ENCODE peak calls at places on chromosomes 13 and 19, in seven cellular contexts. One of them, this sample, is unnamed.

GRCh38 chr19:51018745-51019543 is 565 bp downstream of the KLK10 start:
- DNase-seq in fibroblast of the aortic adventitia: no peak
- DNase-seq in NCI-H1092: no peak
- DNase-seq in RWPE2: no peak
- DNase-seq in activated naive CD8-positive, alpha-beta T cell treated with anti-CD3 and anti-CD28 coated beads for 36 hours: no peak
- DNase-seq in naive thymus-derived CD8-positive, alpha-beta T cell: no peak
- DNase-seq in frontal cortex: no peak
- DNase-seq in this sample: no peak

GRCh38 chr19:7460562-7460966 is 28.3 kb downstream of the PEX11G start:
- DNase-seq in fibroblast of the aortic adventitia: peak; percentile 33
- DNase-seq in NCI-H1092: no peak
- DNase-seq in RWPE2: peak; percentile 94
- DNase-seq in activated naive CD8-positive, alpha-beta T cell treated with anti-CD3 and anti-CD28 coated beads for 36 hours: no peak
- DNase-seq in naive thymus-derived CD8-positive, alpha-beta T cell: no peak
- DNase-seq in frontal cortex: no peak
- DNase-seq in this sample: no peak

GRCh38 chr19:48480476-48481190 is 11.5 kb downstream of the CYTH2 start:
- DNase-seq in fibroblast of the aortic adventitia: no peak
- DNase-seq in NCI-H1092: no peak
- DNase-seq in RWPE2: no peak
- DNase-seq in activated naive CD8-positive, alpha-beta T cell treated with anti-CD3 and anti-CD28 coated beads for 36 hours: peak; percentile 70
- DNase-seq in naive thymus-derived CD8-positive, alpha-beta T cell: peak; percentile 61
- DNase-seq in frontal cortex: peak; percentile 70
- DNase-seq in this sample: peak; percentile 47

GRCh38 chr13:111259058-111259457 is 61.4 kb upstream of the TEX29 start:
- DNase-seq in fibroblast of the aortic adventitia: no peak
- DNase-seq in NCI-H1092: no peak
- DNase-seq in RWPE2: no peak
- DNase-seq in activated naive CD8-positive, alpha-beta T cell treated with anti-CD3 and anti-CD28 coated beads for 36 hours: no peak
- DNase-seq in naive thymus-derived CD8-positive, alpha-beta T cell: no peak
- DNase-seq in frontal cortex: no peak
- DNase-seq in this sample: no peak

GRCh38 chr13:32316030-32316344 is 679 bp downstream of the BRCA2 start:
- DNase-seq in fibroblast of the aortic adventitia: no peak
- DNase-seq in NCI-H1092: peak; percentile 34
- DNase-seq in RWPE2: no peak
- DNase-seq in activated naive CD8-positive, alpha-beta T cell treated with anti-CD3 and anti-CD28 coated beads for 36 hours: no peak
- DNase-seq in naive thymus-derived CD8-positive, alpha-beta T cell: no peak
- DNase-seq in frontal cortex: no peak
- DNase-seq in this sample: no peak

GRCh38 chr13:98997738-98998641 is 20.1 kb upstream of the DOCK9 start:
- DNase-seq in fibroblast of the aortic adventitia: peak; percentile 43
- DNase-seq in NCI-H1092: no peak
- DNase-seq in RWPE2: peak; percentile 81
- DNase-seq in activated naive CD8-positive, alpha-beta T cell treated with anti-CD3 and anti-CD28 coated beads for 36 hours: peak; percentile 24
- DNase-seq in naive thymus-derived CD8-positive, alpha-beta T cell: no peak
- DNase-seq in frontal cortex: no peak
- DNase-seq in this sample: no peak

GRCh38 chr13:113184568-113185440 is 23.7 kb downstream of the PCID2 start:
- DNase-seq in fibroblast of the aortic adventitia: no peak
- DNase-seq in NCI-H1092: no peak
- DNase-seq in RWPE2: no peak
- DNase-seq in activated naive CD8-positive, alpha-beta T cell treated with anti-CD3 and anti-CD28 coated beads for 36 hours: no peak
- DNase-seq in naive thymus-derived CD8-positive, alpha-beta T cell: no peak
- DNase-seq in frontal cortex: no peak
- DNase-seq in this sample: no peak

GRCh38 chr13:32330438-32330837 is 15.1 kb downstream of the BRCA2 start:
- DNase-seq in fibroblast of the aortic adventitia: peak; percentile 90
- DNase-seq in NCI-H1092: no peak
- DNase-seq in RWPE2: no peak
- DNase-seq in activated naive CD8-positive, alpha-beta T cell treated with anti-CD3 and anti-CD28 coated beads for 36 hours: no peak
- DNase-seq in naive thymus-derived CD8-positive, alpha-beta T cell: no peak
- DNase-seq in frontal cortex: no peak
- DNase-seq in this sample: no peak

GRCh38 chr13:114022309-114022669 is 48.4 kb upstream of the C13orf46 start:
- DNase-seq in fibroblast of the aortic adventitia: no peak
- DNase-seq in NCI-H1092: no peak
- DNase-seq in RWPE2: no peak
- DNase-seq in activated naive CD8-positive, alpha-beta T cell treated with anti-CD3 and anti-CD28 coated beads for 36 hours: no peak
- DNase-seq in naive thymus-derived CD8-positive, alpha-beta T cell: no peak
- DNase-seq in frontal cortex: no peak
- DNase-seq in this sample: no peak

GRCh38 chr19:7106711-7107657 is 37.5 kb downstream of the ZNF557 start:
- DNase-seq in fibroblast of the aortic adventitia: no peak
- DNase-seq in NCI-H1092: no peak
- DNase-seq in RWPE2: no peak
- DNase-seq in activated naive CD8-positive, alpha-beta T cell treated with anti-CD3 and anti-CD28 coated beads for 36 hours: no peak
- DNase-seq in naive thymus-derived CD8-positive, alpha-beta T cell: no peak
- DNase-seq in frontal cortex: no peak
- DNase-seq in this sample: no peak

GRCh38 chr13:41694902-41695301 is 237.6 kb downstream of the RGCC start:
- DNase-seq in fibroblast of the aortic adventitia: peak; percentile 97
- DNase-seq in NCI-H1092: peak; percentile 1
- DNase-seq in RWPE2: peak; percentile 45
- DNase-seq in activated naive CD8-positive, alpha-beta T cell treated with anti-CD3 and anti-CD28 coated beads for 36 hours: no peak
- DNase-seq in naive thymus-derived CD8-positive, alpha-beta T cell: no peak
- DNase-seq in frontal cortex: no peak
- DNase-seq in this sample: peak; percentile 3

GRCh38 chr13:94928127-94928526 is 215.8 kb upstream of the SOX21 start:
- DNase-seq in fibroblast of the aortic adventitia: no peak
- DNase-seq in NCI-H1092: no peak
- DNase-seq in RWPE2: no peak
- DNase-seq in activated naive CD8-positive, alpha-beta T cell treated with anti-CD3 and anti-CD28 coated beads for 36 hours: no peak
- DNase-seq in naive thymus-derived CD8-positive, alpha-beta T cell: no peak
- DNase-seq in frontal cortex: no peak
- DNase-seq in this sample: no peak

GRCh38 chr13:52399708-52400107 is 6.3 kb downstream of the THSD1 start:
- DNase-seq in fibroblast of the aortic adventitia: peak; percentile 53
- DNase-seq in NCI-H1092: no peak
- DNase-seq in RWPE2: no peak
- DNase-seq in activated naive CD8-positive, alpha-beta T cell treated with anti-CD3 and anti-CD28 coated beads for 36 hours: no peak
- DNase-seq in naive thymus-derived CD8-positive, alpha-beta T cell: no peak
- DNase-seq in frontal cortex: no peak
- DNase-seq in this sample: no peak

GRCh38 chr19:32367948-32368536 is 22.6 kb downstream of the ZNF507 start:
- DNase-seq in fibroblast of the aortic adventitia: no peak
- DNase-seq in NCI-H1092: no peak
- DNase-seq in RWPE2: no peak
- DNase-seq in activated naive CD8-positive, alpha-beta T cell treated with anti-CD3 and anti-CD28 coated beads for 36 hours: no peak
- DNase-seq in naive thymus-derived CD8-positive, alpha-beta T cell: no peak
- DNase-seq in frontal cortex: no peak
- DNase-seq in this sample: no peak

GRCh38 chr13:43572601-43573360 is 214.0 kb downstream of the ENOX1 start:
- DNase-seq in fibroblast of the aortic adventitia: peak; percentile 21
- DNase-seq in NCI-H1092: no peak
- DNase-seq in RWPE2: no peak
- DNase-seq in activated naive CD8-positive, alpha-beta T cell treated with anti-CD3 and anti-CD28 coated beads for 36 hours: no peak
- DNase-seq in naive thymus-derived CD8-positive, alpha-beta T cell: no peak
- DNase-seq in frontal cortex: no peak
- DNase-seq in this sample: no peak

GRCh38 chr13:50162001-50162400 is 146.8 kb downstream of the KCNRG start:
- DNase-seq in fibroblast of the aortic adventitia: peak; percentile 42
- DNase-seq in NCI-H1092: no peak
- DNase-seq in RWPE2: no peak
- DNase-seq in activated naive CD8-positive, alpha-beta T cell treated with anti-CD3 and anti-CD28 coated beads for 36 hours: no peak
- DNase-seq in naive thymus-derived CD8-positive, alpha-beta T cell: no peak
- DNase-seq in frontal cortex: no peak
- DNase-seq in this sample: no peak

GRCh38 chr13:36362251-36362650 is 16.1 kb upstream of the SPART start:
- DNase-seq in fibroblast of the aortic adventitia: peak; percentile 89
- DNase-seq in NCI-H1092: no peak
- DNase-seq in RWPE2: no peak
- DNase-seq in activated naive CD8-positive, alpha-beta T cell treated with anti-CD3 and anti-CD28 coated beads for 36 hours: no peak
- DNase-seq in naive thymus-derived CD8-positive, alpha-beta T cell: no peak
- DNase-seq in frontal cortex: no peak
- DNase-seq in this sample: no peak

GRCh38 chr13:110444226-110444653 is 117.3 kb downstream of the RAB20 start:
- DNase-seq in fibroblast of the aortic adventitia: peak; percentile 61
- DNase-seq in NCI-H1092: no peak
- DNase-seq in RWPE2: no peak
- DNase-seq in activated naive CD8-positive, alpha-beta T cell treated with anti-CD3 and anti-CD28 coated beads for 36 hours: no peak
- DNase-seq in naive thymus-derived CD8-positive, alpha-beta T cell: no peak
- DNase-seq in frontal cortex: peak; percentile 30
- DNase-seq in this sample: no peak

GRCh38 chr19:5955638-5955935 is 22.4 kb downstream of the RANBP3 start:
- DNase-seq in fibroblast of the aortic adventitia: peak; percentile 65
- DNase-seq in NCI-H1092: no peak
- DNase-seq in RWPE2: no peak
- DNase-seq in activated naive CD8-positive, alpha-beta T cell treated with anti-CD3 and anti-CD28 coated beads for 36 hours: no peak
- DNase-seq in naive thymus-derived CD8-positive, alpha-beta T cell: no peak
- DNase-seq in frontal cortex: no peak
- DNase-seq in this sample: no peak

GRCh38 chr13:48318714-48319457 is 15.3 kb downstream of the RB1 start:
- DNase-seq in fibroblast of the aortic adventitia: no peak
- DNase-seq in NCI-H1092: no peak
- DNase-seq in RWPE2: no peak
- DNase-seq in activated naive CD8-positive, alpha-beta T cell treated with anti-CD3 and anti-CD28 coated beads for 36 hours: no peak
- DNase-seq in naive thymus-derived CD8-positive, alpha-beta T cell: no peak
- DNase-seq in frontal cortex: no peak
- DNase-seq in this sample: no peak

GRCh38 chr13:113298001-113298945 is 1.2 kb downstream of the LAMP1 start:
- DNase-seq in fibroblast of the aortic adventitia: peak; percentile 14
- DNase-seq in NCI-H1092: no peak
- DNase-seq in RWPE2: no peak
- DNase-seq in activated naive CD8-positive, alpha-beta T cell treated with anti-CD3 and anti-CD28 coated beads for 36 hours: no peak
- DNase-seq in naive thymus-derived CD8-positive, alpha-beta T cell: peak; percentile 2
- DNase-seq in frontal cortex: no peak
- DNase-seq in this sample: no peak

GRCh38 chr13:23701646-23702045 is 131.4 kb downstream of the TNFRSF19 start:
- DNase-seq in fibroblast of the aortic adventitia: peak; percentile 99
- DNase-seq in NCI-H1092: no peak
- DNase-seq in RWPE2: no peak
- DNase-seq in activated naive CD8-positive, alpha-beta T cell treated with anti-CD3 and anti-CD28 coated beads for 36 hours: no peak
- DNase-seq in naive thymus-derived CD8-positive, alpha-beta T cell: no peak
- DNase-seq in frontal cortex: no peak
- DNase-seq in this sample: no peak

GRCh38 chr19:15299568-15300409 is 32.5 kb downstream of the BRD4 start:
- DNase-seq in fibroblast of the aortic adventitia: peak; percentile 78
- DNase-seq in NCI-H1092: no peak
- DNase-seq in RWPE2: no peak
- DNase-seq in activated naive CD8-positive, alpha-beta T cell treated with anti-CD3 and anti-CD28 coated beads for 36 hours: no peak
- DNase-seq in naive thymus-derived CD8-positive, alpha-beta T cell: no peak
- DNase-seq in frontal cortex: no peak
- DNase-seq in this sample: no peak

This sample was measured in naive B cell.